ENCODE peak calls at places on chromosomes 4 and X, in seven cellular contexts. One of them, this sample, is unnamed.

GRCh38 chr4:2177443-2178093 is 64.4 kb downstream of the HAUS3 start:
- DNase-seq in lower leg skin: no peak
- DNase-seq in BJ: no peak
- DNase-seq in SJCRH30: no peak
- DNase-seq in fibroblast of mammary gland: no peak
- DNase-seq in osteoblast: no peak
- DNase-seq in PC-3: peak
- DNase-seq in this sample: no peak

GRCh38 chr4:176794151-176794550 is 1.4 kb upstream of the VEGFC start:
- DNase-seq in BJ: peak
- DNase-seq in PC-3: peak
- DNase-seq in lower leg skin: no peak
- DNase-seq in fibroblast of mammary gland: peak
- DNase-seq in SJCRH30: no peak
- DNase-seq in osteoblast: peak
- DNase-seq in this sample: peak

GRCh38 chr4:85842540-85842939 is 367.6 kb downstream of the ARHGAP24 start:
- DNase-seq in fibroblast of mammary gland: peak
- DNase-seq in BJ: no peak
- DNase-seq in lower leg skin: peak
- DNase-seq in PC-3: peak
- DNase-seq in SJCRH30: peak
- DNase-seq in osteoblast: no peak
- DNase-seq in this sample: no peak

GRCh38 chrX:41406211-41406610 is 40.9 kb upstream of the NYX start:
- DNase-seq in SJCRH30: no peak
- DNase-seq in BJ: no peak
- DNase-seq in fibroblast of mammary gland: peak
- DNase-seq in PC-3: peak
- DNase-seq in lower leg skin: no peak
- DNase-seq in osteoblast: no peak
- DNase-seq in this sample: peak

GRCh38 chr4:155854597-155855226 is 11.4 kb downstream of the ASIC5 start:
- DNase-seq in PC-3: no peak
- DNase-seq in BJ: peak
- DNase-seq in SJCRH30: peak
- DNase-seq in osteoblast: no peak
- DNase-seq in fibroblast of mammary gland: peak
- DNase-seq in lower leg skin: no peak
- DNase-seq in this sample: no peak

GRCh38 chr4:73440653-73441052 is 4.6 kb downstream of the AFP start:
- DNase-seq in fibroblast of mammary gland: no peak
- DNase-seq in lower leg skin: no peak
- DNase-seq in PC-3: no peak
- DNase-seq in SJCRH30: no peak
- DNase-seq in BJ: no peak
- DNase-seq in osteoblast: no peak
- DNase-seq in this sample: no peak

GRCh38 chr4:5852806-5853205 is 40.1 kb downstream of the CRMP1 start:
- DNase-seq in osteoblast: no peak
- DNase-seq in PC-3: no peak
- DNase-seq in BJ: no peak
- DNase-seq in lower leg skin: no peak
- DNase-seq in fibroblast of mammary gland: no peak
- DNase-seq in SJCRH30: no peak
- DNase-seq in this sample: no peak

GRCh38 chrX:123481908-123482873 is 250.7 kb downstream of the THOC2 start:
- DNase-seq in SJCRH30: no peak
- DNase-seq in osteoblast: no peak
- DNase-seq in PC-3: no peak
- DNase-seq in fibroblast of mammary gland: peak
- DNase-seq in lower leg skin: no peak
- DNase-seq in BJ: no peak
- DNase-seq in this sample: peak

GRCh38 chr4:3744232-3744631 is 22.0 kb upstream of the ADRA2C start:
- DNase-seq in PC-3: no peak
- DNase-seq in fibroblast of mammary gland: no peak
- DNase-seq in SJCRH30: no peak
- DNase-seq in lower leg skin: no peak
- DNase-seq in osteoblast: no peak
- DNase-seq in BJ: no peak
- DNase-seq in this sample: no peak

GRCh38 chr4:188819243-188819642 is 680.0 kb downstream of the TRIML1 start:
- DNase-seq in lower leg skin: no peak
- DNase-seq in fibroblast of mammary gland: peak
- DNase-seq in BJ: no peak
- DNase-seq in osteoblast: peak
- DNase-seq in SJCRH30: no peak
- DNase-seq in PC-3: no peak
- DNase-seq in this sample: no peak

GRCh38 chrX:109384569-109385174 is 97.2 kb downstream of the GUCY2F start:
- DNase-seq in lower leg skin: no peak
- DNase-seq in osteoblast: no peak
- DNase-seq in fibroblast of mammary gland: peak
- DNase-seq in SJCRH30: no peak
- DNase-seq in PC-3: peak
- DNase-seq in BJ: no peak
- DNase-seq in this sample: no peak

GRCh38 chr4:5814421-5814820 is 78.5 kb downstream of the CRMP1 start:
- DNase-seq in SJCRH30: no peak
- DNase-seq in lower leg skin: no peak
- DNase-seq in fibroblast of mammary gland: no peak
- DNase-seq in PC-3: no peak
- DNase-seq in osteoblast: no peak
- DNase-seq in BJ: no peak
- DNase-seq in this sample: no peak

GRCh38 chr4:56958111-56958517 is 19.3 kb downstream of the NOA1 start:
- DNase-seq in BJ: peak
- DNase-seq in osteoblast: peak
- DNase-seq in fibroblast of mammary gland: peak
- DNase-seq in PC-3: peak
- DNase-seq in lower leg skin: peak
- DNase-seq in SJCRH30: peak
- DNase-seq in this sample: peak

GRCh38 chr4:26418107-26418506 is 72.2 kb downstream of the CCKAR start:
- DNase-seq in osteoblast: no peak
- DNase-seq in lower leg skin: no peak
- DNase-seq in BJ: no peak
- DNase-seq in SJCRH30: no peak
- DNase-seq in fibroblast of mammary gland: no peak
- DNase-seq in PC-3: no peak
- DNase-seq in this sample: no peak

GRCh38 chr4:186500721-186501304 is 54.6 kb downstream of the MTNR1A start:
- DNase-seq in lower leg skin: no peak
- DNase-seq in BJ: no peak
- DNase-seq in fibroblast of mammary gland: no peak
- DNase-seq in SJCRH30: no peak
- DNase-seq in PC-3: no peak
- DNase-seq in osteoblast: no peak
- DNase-seq in this sample: no peak

GRCh38 chr4:33386761-33387160 is 2666.6 kb downstream of the PCDH7 start:
- DNase-seq in PC-3: peak
- DNase-seq in SJCRH30: no peak
- DNase-seq in BJ: no peak
- DNase-seq in fibroblast of mammary gland: peak
- DNase-seq in lower leg skin: no peak
- DNase-seq in osteoblast: no peak
- DNase-seq in this sample: no peak

GRCh38 chr4:40294339-40294738 is 40.8 kb upstream of the CHRNA9 start:
- DNase-seq in lower leg skin: no peak
- DNase-seq in fibroblast of mammary gland: no peak
- DNase-seq in BJ: no peak
- DNase-seq in osteoblast: no peak
- DNase-seq in SJCRH30: no peak
- DNase-seq in PC-3: no peak
- DNase-seq in this sample: no peak

GRCh38 chr4:10028910-10029309 is 7.6 kb upstream of the SLC2A9 start:
- DNase-seq in PC-3: peak
- DNase-seq in BJ: no peak
- DNase-seq in fibroblast of mammary gland: peak
- DNase-seq in SJCRH30: no peak
- DNase-seq in osteoblast: no peak
- DNase-seq in lower leg skin: no peak
- DNase-seq in this sample: no peak

GRCh38 chr4:26032142-26032541 is 118.1 kb downstream of the SMIM20 start:
- DNase-seq in PC-3: peak
- DNase-seq in lower leg skin: no peak
- DNase-seq in fibroblast of mammary gland: peak
- DNase-seq in BJ: peak
- DNase-seq in SJCRH30: no peak
- DNase-seq in osteoblast: peak
- DNase-seq in this sample: peak

DNA sequence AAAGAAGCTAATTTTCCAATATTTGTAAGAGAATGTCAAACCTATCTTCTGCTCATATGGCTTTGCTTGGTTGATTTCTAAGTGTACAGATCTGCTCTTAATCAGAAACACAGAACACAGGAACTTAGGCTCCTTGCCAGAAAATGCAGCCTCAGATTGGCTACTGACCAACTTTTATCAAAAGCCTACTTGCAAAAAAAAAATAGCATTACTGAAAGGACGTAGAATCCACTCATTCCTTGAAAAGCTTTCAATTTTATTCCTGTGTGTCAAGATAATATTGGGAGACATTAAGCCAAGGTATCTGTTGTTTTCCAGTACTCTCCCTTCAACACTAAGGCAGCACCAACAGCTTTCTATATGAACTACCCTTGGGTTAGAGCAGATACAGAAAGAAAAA is 127.6 kb upstream of the INTU start:
- DNase-seq in fibroblast of mammary gland: peak
- DNase-seq in osteoblast: no peak
- DNase-seq in lower leg skin: no peak
- DNase-seq in BJ: no peak
- DNase-seq in SJCRH30: no peak
- DNase-seq in PC-3: no peak
- DNase-seq in this sample: peak
- H3K4me3 ChIP-seq in fibroblast of mammary gland: no peak
- H3K4me3 ChIP-seq in osteoblast: no peak
- H3K4me3 ChIP-seq in lower leg skin: no peak
- H3K4me3 ChIP-seq in BJ: no peak
- H3K4me3 ChIP-seq in SJCRH30: no peak
- H3K4me3 ChIP-seq in PC-3: no peak
- H3K4me3 ChIP-seq in this sample: no peak

GRCh38 chr4:145487626-145488025 is 6.0 kb downstream of the SMAD1 start:
- DNase-seq in PC-3: no peak
- DNase-seq in SJCRH30: no peak
- DNase-seq in osteoblast: no peak
- DNase-seq in BJ: no peak
- DNase-seq in fibroblast of mammary gland: no peak
- DNase-seq in lower leg skin: no peak
- DNase-seq in this sample: no peak

GRCh38 chr4:145482209-145483021 is 762 bp downstream of the SMAD1 start:
- DNase-seq in osteoblast: peak
- DNase-seq in SJCRH30: peak
- DNase-seq in fibroblast of mammary gland: peak
- DNase-seq in BJ: no peak
- DNase-seq in PC-3: peak
- DNase-seq in lower leg skin: peak
- DNase-seq in this sample: peak

GRCh38 chr4:145484240-145484846 is 2.7 kb downstream of the SMAD1 start:
- DNase-seq in BJ: no peak
- DNase-seq in lower leg skin: no peak
- DNase-seq in PC-3: no peak
- DNase-seq in fibroblast of mammary gland: no peak
- DNase-seq in SJCRH30: no peak
- DNase-seq in osteoblast: no peak
- DNase-seq in this sample: no peak

GRCh38 chr4:145486603-145487002 is 5.0 kb downstream of the SMAD1 start:
- DNase-seq in osteoblast: no peak
- DNase-seq in SJCRH30: no peak
- DNase-seq in BJ: no peak
- DNase-seq in PC-3: no peak
- DNase-seq in fibroblast of mammary gland: no peak
- DNase-seq in lower leg skin: no peak
- DNase-seq in this sample: no peak

DNA sequence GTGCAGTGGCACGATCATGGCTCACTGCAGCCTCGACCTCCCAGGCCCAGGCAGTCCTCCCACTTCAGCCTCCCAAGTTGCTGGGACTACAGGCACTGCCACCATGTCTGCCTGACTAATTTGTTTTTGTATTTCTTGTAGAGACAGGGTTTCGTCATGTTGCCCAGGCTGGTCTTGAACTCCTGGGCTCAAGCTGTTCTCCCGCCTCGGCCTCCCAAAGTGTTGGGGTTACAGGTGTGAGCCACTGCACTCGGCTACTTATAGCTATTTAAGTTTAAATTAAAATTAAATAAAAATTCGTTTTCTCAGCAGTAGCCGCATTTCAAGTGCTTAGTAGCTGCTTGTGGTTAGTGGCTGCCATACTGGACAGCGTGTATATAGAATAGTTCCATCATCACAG is 3.5 kb downstream of the SMAD1 start:
- DNase-seq in fibroblast of mammary gland: no peak
- DNase-seq in PC-3: no peak
- DNase-seq in lower leg skin: no peak
- DNase-seq in SJCRH30: no peak
- DNase-seq in osteoblast: no peak
- DNase-seq in BJ: no peak
- DNase-seq in this sample: no peak
- H3K4me3 ChIP-seq in fibroblast of mammary gland: no peak
- H3K4me3 ChIP-seq in PC-3: no peak
- H3K4me3 ChIP-seq in lower leg skin: no peak
- H3K4me3 ChIP-seq in SJCRH30: no peak
- H3K4me3 ChIP-seq in osteoblast: no peak
- H3K4me3 ChIP-seq in BJ: no peak
- H3K4me3 ChIP-seq in this sample: no peak

GRCh38 chr4:185211641-185212040 is 2.2 kb downstream of the SNX25 start:
- DNase-seq in fibroblast of mammary gland: no peak
- DNase-seq in SJCRH30: no peak
- DNase-seq in lower leg skin: no peak
- DNase-seq in BJ: no peak
- DNase-seq in osteoblast: no peak
- DNase-seq in PC-3: no peak
- DNase-seq in this sample: no peak
- H3K4me3 ChIP-seq in fibroblast of mammary gland: no peak
- H3K4me3 ChIP-seq in SJCRH30: peak
- H3K4me3 ChIP-seq in lower leg skin: no peak
- H3K4me3 ChIP-seq in BJ: no peak
- H3K4me3 ChIP-seq in osteoblast: peak
- H3K4me3 ChIP-seq in PC-3: peak
- H3K4me3 ChIP-seq in this sample: no peak

GRCh38 chr4:76614589-76614988 is 179.6 kb downstream of the SHROOM3 start:
- DNase-seq in PC-3: no peak
- DNase-seq in lower leg skin: no peak
- DNase-seq in SJCRH30: no peak
- DNase-seq in osteoblast: peak
- DNase-seq in fibroblast of mammary gland: peak
- DNase-seq in BJ: peak
- DNase-seq in this sample: no peak

GRCh38 chr4:76611611-76612010 is 176.6 kb downstream of the SHROOM3 start:
- DNase-seq in fibroblast of mammary gland: no peak
- DNase-seq in osteoblast: peak
- DNase-seq in PC-3: peak
- DNase-seq in SJCRH30: no peak
- DNase-seq in BJ: no peak
- DNase-seq in lower leg skin: no peak
- DNase-seq in this sample: peak

GRCh38 chr4:76610751-76611150 is 175.7 kb downstream of the SHROOM3 start:
- DNase-seq in fibroblast of mammary gland: no peak
- DNase-seq in lower leg skin: no peak
- DNase-seq in osteoblast: no peak
- DNase-seq in SJCRH30: no peak
- DNase-seq in PC-3: no peak
- DNase-seq in BJ: no peak
- DNase-seq in this sample: no peak

GRCh38 chr4:76607846-76608245 is 172.8 kb downstream of the SHROOM3 start:
- DNase-seq in PC-3: no peak
- DNase-seq in lower leg skin: no peak
- DNase-seq in BJ: no peak
- DNase-seq in osteoblast: no peak
- DNase-seq in fibroblast of mammary gland: no peak
- DNase-seq in SJCRH30: no peak
- DNase-seq in this sample: no peak

GRCh38 chr4:76611164-76611563 is 176.1 kb downstream of the SHROOM3 start:
- DNase-seq in BJ: no peak
- DNase-seq in PC-3: no peak
- DNase-seq in SJCRH30: no peak
- DNase-seq in osteoblast: no peak
- DNase-seq in lower leg skin: no peak
- DNase-seq in fibroblast of mammary gland: no peak
- DNase-seq in this sample: peak
- H3K4me3 ChIP-seq in BJ: no peak
- H3K4me3 ChIP-seq in PC-3: no peak
- H3K4me3 ChIP-seq in SJCRH30: no peak
- H3K4me3 ChIP-seq in osteoblast: peak
- H3K4me3 ChIP-seq in lower leg skin: no peak
- H3K4me3 ChIP-seq in fibroblast of mammary gland: no peak
- H3K4me3 ChIP-seq in this sample: no peak

This sample was measured in bronchial epithelial cell.